ENCODE peak calls at places on chromosomes 7 and 10, in nine cellular contexts. Z, D, Q, I, K, H, B, S and C are unnamed samples.

GRCh38 chr10:95245425-95246055 is 45.3 kb downstream of the PDLIM1 start:
- DNase-seq in Z (no peak), D (no peak), Q (no peak), I (peak; percentile 35), K (no peak), H (no peak), B (no peak), S (peak; percentile 88), C (peak; percentile 65)

GRCh38 chr7:13834328-13834761 is 155.1 kb downstream of the ETV1 start:
- DNase-seq in Z (no peak), D (no peak), Q (no peak), I (no peak), K (no peak), H (no peak), B (no peak), S (no peak), C (no peak)

GRCh38 chr7:158251061-158251965 is 336.3 kb downstream of the PTPRN2 start:
- DNase-seq in Z (no peak), D (peak; percentile 0), Q (no peak), I (peak; percentile 12), K (no peak), H (no peak), B (peak; percentile 2), S (no peak), C (no peak)

GRCh38 chr10:6232225-6232807 is 29.6 kb downstream of the PFKFB3 start:
- DNase-seq in Z (no peak), D (no peak), Q (no peak), I (no peak), K (no peak), H (no peak), B (no peak), S (no peak), C (no peak)

GRCh38 chr7:3956949-3957348 is 655.9 kb downstream of the SDK1 start:
- DNase-seq in Z (no peak), D (no peak), Q (no peak), I (no peak), K (no peak), H (no peak), B (no peak), S (no peak), C (no peak)

GRCh38 chr10:15169555-15170407 is 1.3 kb upstream of the NMT2 start:
- DNase-seq in Z (no peak), D (peak; percentile 22), Q (no peak), I (no peak), K (peak; percentile 16), H (no peak), B (no peak), S (no peak), C (peak; percentile 5)

GRCh38 chr10:2197663-2198062 is 460.3 kb upstream of the ADARB2 start:
- DNase-seq in Z (no peak), D (no peak), Q (no peak), I (no peak), K (no peak), H (no peak), B (no peak), S (no peak), C (no peak)

GRCh38 chr10:123648595-123648994 is 17.6 kb upstream of the GPR26 start:
- DNase-seq in Z (no peak), D (no peak), Q (no peak), I (no peak), K (no peak), H (no peak), B (no peak), S (no peak), C (no peak)

GRCh38 chr10:23439920-23440875 is 1.3 kb downstream of the OTUD1 start:
- DNase-seq in Z (no peak), D (peak; percentile 40), Q (peak; percentile 59), I (no peak), K (no peak), H (peak; percentile 41), B (peak; percentile 40), S (peak; percentile 51), C (peak; percentile 41)

GRCh38 chr7:117122536-117122935 is 169.2 kb downstream of the ST7 start:
- DNase-seq in Z (no peak), D (no peak), Q (no peak), I (no peak), K (no peak), H (no peak), B (no peak), S (no peak), C (no peak)

GRCh38 chr10:122877264-122877663 is 2.1 kb downstream of the FAM24B start:
- DNase-seq in Z (no peak), D (no peak), Q (no peak), I (no peak), K (no peak), H (no peak), B (no peak), S (no peak), C (no peak)

GRCh38 chr10:32000937-32001336 is 55.3 kb downstream of the KIF5B start:
- DNase-seq in Z (peak; percentile 22), D (no peak), Q (no peak), I (no peak), K (no peak), H (no peak), B (no peak), S (no peak), C (no peak)

GRCh38 chr7:101820703-101821102 is 3.3 kb downstream of the CUX1 start:
- DNase-seq in Z (no peak), D (no peak), Q (no peak), I (no peak), K (no peak), H (no peak), B (no peak), S (no peak), C (no peak)
- H3K4me1 ChIP-seq in Z (peaks cover 6% of the 10 kb centered on the region), D (peaks cover 10% of the 10 kb centered on the region), Q (peaks cover 4% of the 10 kb centered on the region), I (peaks cover 18% of the 10 kb centered on the region), K (no peaks in the 10 kb centered on the region), H (no peaks in the 10 kb centered on the region), B (peaks cover 23% of the 10 kb centered on the region), S (no peaks in the 10 kb centered on the region), C (peaks cover 63% of the 10 kb centered on the region)

GRCh38 chr10:76576276-76576962 is 1061.2 kb downstream of the KCNMA1 start:
- DNase-seq in Z (no peak), D (no peak), Q (no peak), I (no peak), K (no peak), H (peak; percentile 40), B (no peak), S (no peak), C (no peak)

GRCh38 chr10:76577455-76577854 is 1060.2 kb downstream of the KCNMA1 start:
- DNase-seq in Z (no peak), D (no peak), Q (no peak), I (no peak), K (no peak), H (no peak), B (no peak), S (no peak), C (no peak)

DNA sequence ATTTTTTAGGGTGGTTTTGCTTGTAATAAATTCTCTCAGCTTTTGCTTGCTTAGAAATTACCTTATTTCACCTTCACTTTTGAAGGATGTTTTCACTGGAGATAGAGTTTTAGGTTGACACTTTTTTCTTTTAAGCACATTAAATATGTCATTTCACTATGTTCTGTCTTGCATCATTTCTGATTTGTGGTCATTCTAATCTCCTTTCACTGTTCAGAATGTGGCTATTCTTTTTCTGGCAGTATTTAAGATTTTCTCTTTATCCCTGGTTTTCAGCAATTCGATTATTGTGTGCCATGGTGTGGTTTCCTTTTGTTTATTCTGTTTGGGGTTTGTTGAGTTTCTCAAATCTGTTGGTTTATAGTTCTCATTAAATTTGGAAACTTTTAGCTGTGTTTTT is 1065.6 kb downstream of the KCNMA1 start:
- DNase-seq in Z (no peak), D (no peak), Q (no peak), I (no peak), K (no peak), H (no peak), B (no peak), S (no peak), C (no peak)
- H3K4me1 ChIP-seq in Z (no peaks in the 10 kb centered on the region), D (no peaks in the 10 kb centered on the region), Q (no peaks in the 10 kb centered on the region), I (peaks cover 14% of the 10 kb centered on the region), K (no peaks in the 10 kb centered on the region), H (peaks cover 2% of the 10 kb centered on the region), B (peaks cover 8% of the 10 kb centered on the region), S (no peaks in the 10 kb centered on the region), C (no peaks in the 10 kb centered on the region)

DNA sequence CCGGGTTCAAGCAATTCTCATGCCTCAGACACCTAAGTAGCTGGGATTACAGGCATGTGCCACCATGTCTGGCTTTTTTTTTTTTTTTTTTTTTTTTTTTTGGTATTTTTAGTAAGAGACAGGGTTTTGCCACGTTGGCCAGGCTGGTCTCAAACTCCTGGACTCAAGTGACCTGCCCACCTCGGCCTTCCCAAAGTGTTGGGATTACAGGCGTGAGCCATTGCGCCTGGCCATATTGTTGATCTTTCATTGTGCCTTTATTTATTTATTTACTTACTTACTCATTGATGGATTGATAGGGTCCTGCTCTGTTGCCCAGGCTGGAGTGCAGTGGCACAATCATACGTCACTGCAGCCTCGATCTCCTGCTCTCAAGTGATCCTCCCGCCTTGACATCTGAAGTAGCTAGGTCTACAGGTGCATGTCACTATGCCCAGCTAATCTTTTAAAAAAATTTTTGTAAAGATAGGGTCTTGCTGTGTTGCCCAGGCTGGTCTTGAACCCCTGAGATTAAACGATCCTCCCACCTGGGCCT is 30.4 kb downstream of the SVIL start:
- DNase-seq in Z (no peak), D (no peak), Q (no peak), I (no peak), K (no peak), H (no peak), B (no peak), S (no peak), C (no peak)
- H3K4me1 ChIP-seq in Z (peaks cover 4% of the 10 kb centered on the region), D (peaks cover 9% of the 10 kb centered on the region), Q (peaks cover 20% of the 10 kb centered on the region), I (peaks cover 15% of the 10 kb centered on the region), K (no peaks in the 10 kb centered on the region), H (no peaks in the 10 kb centered on the region), B (peaks cover 2% of the 10 kb centered on the region), S (no peaks in the 10 kb centered on the region), C (no peaks in the 10 kb centered on the region)

GRCh38 chr7:132488634-132489302 is 87.5 kb downstream of the PLXNA4 start:
- DNase-seq in Z (no peak), D (no peak), Q (no peak), I (no peak), K (peak; percentile 31), H (peak; percentile 19), B (no peak), S (no peak), C (no peak)

GRCh38 chr7:132491546-132491945 is 84.7 kb downstream of the PLXNA4 start:
- DNase-seq in Z (no peak), D (no peak), Q (no peak), I (no peak), K (no peak), H (peak; percentile 27), B (no peak), S (no peak), C (no peak)

GRCh38 chr7:132492841-132493445 is 83.3 kb downstream of the PLXNA4 start:
- DNase-seq in Z (no peak), D (no peak), Q (no peak), I (no peak), K (no peak), H (no peak), B (no peak), S (peak; percentile 25), C (no peak)

GRCh38 chr7:132489776-132490237 is 86.5 kb downstream of the PLXNA4 start:
- DNase-seq in Z (no peak), D (no peak), Q (no peak), I (no peak), K (no peak), H (no peak), B (no peak), S (peak; percentile 61), C (no peak)

DNA sequence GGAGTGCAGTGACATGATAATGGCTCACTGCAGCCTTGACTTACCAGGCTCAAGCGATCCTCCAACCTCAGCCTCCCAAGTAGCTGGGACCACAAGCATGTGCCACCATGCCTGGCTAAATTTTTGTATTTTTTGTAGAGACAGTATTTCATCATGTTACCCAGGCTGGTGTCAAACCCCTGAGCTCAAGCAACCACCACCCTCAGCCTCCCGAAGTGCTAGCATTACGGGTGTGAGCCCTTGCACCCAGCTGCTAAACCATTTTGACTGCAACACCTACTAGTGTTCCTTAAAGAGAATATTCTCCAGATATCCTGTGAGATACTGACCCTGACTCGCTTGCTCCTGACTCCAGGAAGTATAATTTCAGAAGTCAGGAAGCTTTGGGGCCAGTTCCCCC is 85.8 kb downstream of the PLXNA4 start:
- DNase-seq in Z (no peak), D (no peak), Q (no peak), I (no peak), K (no peak), H (no peak), B (no peak), S (no peak), C (no peak)
- H3K4me1 ChIP-seq in Z (peaks cover 2% of the 10 kb centered on the region), D (peaks cover 13% of the 10 kb centered on the region), Q (peaks cover 5% of the 10 kb centered on the region), I (no peaks in the 10 kb centered on the region), K (no peaks in the 10 kb centered on the region), H (peaks cover 3% of the 10 kb centered on the region), B (peaks cover 4% of the 10 kb centered on the region), S (no peaks in the 10 kb centered on the region), C (no peaks in the 10 kb centered on the region)